ENCODE peak calls at places on chromosomes 3 and 15, in four cellular contexts. M, U, W and D are unnamed samples.

GRCh38 chr3:127542441-127542952 is 48.0 kb downstream of the TPRA1 start:
- DNase-seq in W (peak; percentile 48), U (peak; percentile 91), M (no peak), D (no peak)

GRCh38 chr3:128133273-128133883 is 9.8 kb upstream of the RUVBL1 start:
- DNase-seq in U (no peak), W (peak; percentile 16), M (peak; percentile 83), D (peak; percentile 60)

GRCh38 chr3:27678234-27678633 is 43.9 kb downstream of the EOMES start:
- DNase-seq in M (no peak), W (no peak), U (no peak), D (no peak)

GRCh38 chr3:10173095-10173925 is 8.6 kb downstream of the IRAK2 start:
- DNase-seq in W (no peak), M (no peak), U (no peak), D (peak; percentile 64)

GRCh38 chr3:184491011-184491576 is 70.5 kb upstream of the EPHB3 start:
- DNase-seq in M (peak; percentile 57), U (peak; percentile 74), W (peak; percentile 62), D (peak; percentile 54)

GRCh38 chr15:68321229-68321628 is 43.7 kb downstream of the FEM1B start:
- DNase-seq in W (no peak), U (no peak), M (no peak), D (no peak)

GRCh38 chr3:17258823-17259436 is 374.2 kb downstream of the PLCL2 start:
- DNase-seq in U (no peak), M (peak; percentile 70), W (peak; percentile 36), D (peak; percentile 4)

GRCh38 chr3:195036203-195037016 is 234.5 kb downstream of the XXYLT1 start:
- DNase-seq in W (no peak), M (no peak), U (peak; percentile 47), D (no peak)

GRCh38 chr3:196519738-196520122 is 4.6 kb upstream of the SMCO1 start:
- DNase-seq in M (no peak), U (no peak), W (no peak), D (no peak)

GRCh38 chr3:37742121-37742520 is 119.6 kb upstream of the CTDSPL start:
- DNase-seq in M (no peak), W (no peak), U (no peak), D (no peak)

GRCh38 chr3:42012935-42013651 is 51.2 kb upstream of the ULK4 start:
- DNase-seq in W (peak; percentile 79), U (peak; percentile 92), M (peak; percentile 85), D (no peak)

GRCh38 chr3:120145498-120146285 is 51.4 kb upstream of the GSK3B start:
- DNase-seq in U (no peak), W (no peak), M (no peak), D (peak; percentile 59)

GRCh38 chr3:47874913-47875312 is 72.0 kb downstream of the DHX30 start:
- DNase-seq in W (no peak), U (no peak), M (no peak), D (no peak)

GRCh38 chr3:45100998-45101407 is 45.2 kb downstream of the CDCP1 start:
- DNase-seq in U (no peak), W (no peak), M (no peak), D (no peak)

GRCh38 chr15:71291247-71291646 is 176.0 kb downstream of the THSD4 start:
- DNase-seq in M (no peak), W (no peak), U (no peak), D (no peak)

GRCh38 chr15:62403164-62403809 is 238.2 kb upstream of the C2CD4B start:
- DNase-seq in W (peak; percentile 29), U (no peak), M (peak; percentile 18), D (no peak)

GRCh38 chr3:105444725-105445124 is 78.0 kb downstream of the ALCAM start:
- DNase-seq in U (no peak), W (no peak), M (no peak), D (no peak)

GRCh38 chr3:139541898-139542288 is 2.4 kb upstream of the RBP1 start:
- DNase-seq in U (no peak), W (no peak), M (no peak), D (no peak)

GRCh38 chr3:97738761-97739160 is 25.8 kb upstream of the ARL6 start:
- DNase-seq in M (no peak), W (no peak), U (no peak), D (no peak)

GRCh38 chr3:142723665-142723967 is 218 bp upstream of the TRPC1 start:
- DNase-seq in M (no peak), U (no peak), W (no peak), D (no peak)

GRCh38 chr3:33237439-33237838 is 18.8 kb upstream of the SUSD5 start:
- DNase-seq in U (no peak), M (no peak), W (no peak), D (no peak)

GRCh38 chr3:69735893-69736292 is 3.4 kb upstream of the MITF start:
- DNase-seq in U (no peak), M (no peak), W (no peak), D (no peak)

GRCh38 chr15:63915888-63916731 is 82.4 kb upstream of the HERC1 start:
- DNase-seq in M (peak; percentile 87), U (no peak), W (no peak), D (no peak)

DNA sequence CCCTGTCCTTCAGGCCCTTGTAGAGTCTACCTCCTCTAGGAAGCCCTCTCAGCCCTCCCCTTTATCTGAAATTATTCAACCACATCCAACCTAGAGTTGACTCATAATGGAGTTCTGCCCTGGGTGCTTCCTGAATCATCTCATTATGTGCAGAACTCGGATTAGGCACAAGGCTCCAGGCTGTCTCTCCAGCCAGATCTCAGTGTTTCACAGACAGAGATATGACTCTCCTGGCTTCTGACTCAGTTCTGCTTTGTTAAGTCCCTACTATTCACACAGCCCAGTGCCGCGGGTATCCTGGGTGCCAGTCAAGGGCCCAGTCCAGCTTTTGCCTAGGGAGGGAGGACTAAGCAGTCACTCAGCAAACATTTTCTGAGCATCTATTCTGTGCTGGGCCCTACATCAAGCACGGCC is 9.3 kb downstream of the STRA6 start:
- DNase-seq in W (no peak), M (no peak), U (no peak), D (peak; percentile 89)
- H3K4me1 ChIP-seq in W (no peaks in the 10 kb centered on the region), M (no peaks in the 10 kb centered on the region), U (peaks cover 13% of the 10 kb centered on the region), D (peaks cover 51% of the 10 kb centered on the region)

GRCh38 chr3:114756506-114757279 is 390.4 kb downstream of the ZBTB20 start:
- DNase-seq in M (no peak), U (no peak), W (no peak), D (no peak)

GRCh38 chr3:114764056-114764492 is 383.0 kb downstream of the ZBTB20 start:
- DNase-seq in M (no peak), U (no peak), W (peak; percentile 79), D (no peak)

GRCh38 chr3:114758828-114759709 is 388.0 kb downstream of the ZBTB20 start:
- DNase-seq in W (peak; percentile 41), M (no peak), U (no peak), D (no peak)

GRCh38 chr3:114762144-114762543 is 384.9 kb downstream of the ZBTB20 start:
- DNase-seq in U (no peak), W (no peak), M (no peak), D (no peak)

GRCh38 chr3:114760679-114761078 is 386.4 kb downstream of the ZBTB20 start:
- DNase-seq in U (no peak), W (no peak), M (no peak), D (no peak)
- H3K27ac ChIP-seq in U (no peak overlapping the region), W (no peak overlapping the region), M (no peak overlapping the region), D (no peak overlapping the region)

DNA sequence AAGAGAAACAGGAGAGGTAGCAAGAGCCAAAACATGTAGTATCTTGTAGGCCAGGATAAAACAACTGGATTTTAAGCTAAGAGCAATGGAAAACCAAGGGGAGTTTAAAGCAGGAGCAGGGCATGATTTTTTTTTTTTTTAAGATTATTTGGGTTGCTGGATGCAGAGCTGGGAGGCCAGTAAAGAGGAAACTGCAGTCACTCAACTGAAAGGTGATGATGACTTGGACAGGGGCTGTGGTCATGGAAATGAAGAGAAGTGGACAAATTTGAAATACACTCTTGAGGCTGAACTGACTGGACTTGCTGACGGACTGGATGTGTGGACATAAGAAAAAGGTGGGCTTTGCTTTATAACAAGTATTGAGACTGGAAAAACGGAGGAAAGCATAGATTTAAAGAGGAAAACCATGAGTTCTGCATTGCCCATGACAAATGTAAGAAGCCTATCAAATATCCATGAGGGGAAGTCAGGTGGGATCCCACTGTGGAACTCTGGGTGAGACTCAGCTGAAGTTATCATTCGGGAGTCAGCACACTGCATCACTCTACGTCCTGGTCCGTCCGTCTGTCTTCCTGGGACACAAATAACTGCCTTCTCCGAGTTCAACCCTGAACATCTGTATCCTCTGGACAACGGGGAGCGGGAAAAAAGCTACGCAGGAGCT is 688 bp downstream of the XPC start:
- DNase-seq in M (no peak), W (no peak), U (no peak), D (no peak)
- H3K4me1 ChIP-seq in M (peaks cover 14% of the 10 kb centered on the region), W (peaks cover 8% of the 10 kb centered on the region), U (peaks cover 30% of the 10 kb centered on the region), D (peaks cover 16% of the 10 kb centered on the region)

DNA sequence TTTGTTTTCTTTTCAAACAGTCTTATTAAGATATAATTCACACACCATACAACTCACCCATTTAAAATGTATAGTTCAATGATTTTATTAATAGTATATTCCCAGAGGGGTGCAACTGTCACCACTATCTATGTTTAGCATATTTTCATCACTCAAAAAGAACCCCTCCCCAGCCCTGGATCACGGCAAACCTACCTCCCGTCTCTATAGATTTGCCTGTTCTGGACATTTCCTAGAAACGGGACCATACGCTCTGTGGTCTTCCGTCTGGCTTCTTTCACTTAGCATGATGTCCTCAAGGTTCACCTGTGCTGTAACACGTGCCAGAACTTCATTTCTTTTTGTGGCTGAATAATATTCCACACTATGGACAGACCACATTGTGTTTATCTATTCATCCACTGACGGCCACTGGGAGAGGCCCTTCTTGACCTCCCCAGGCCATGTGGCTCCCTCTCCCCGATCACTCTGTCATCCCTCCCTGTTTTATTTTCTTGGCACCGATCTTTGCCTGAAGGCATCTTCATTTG is 56.4 kb downstream of the IQSEC1 start:
- DNase-seq in M (no peak), W (no peak), U (no peak), D (no peak)
- H3K27ac ChIP-seq in M (no peak overlapping the region), W (peak overlapping the region; percentile 96), U (peak overlapping the region; percentile 89), D (no peak overlapping the region)